ENCODE peak calls at places on chromosome 9, in four cellular contexts. U is AG08396, F is NCI-H226, E is cardiac muscle cell. D is an unnamed sample.

GRCh38 chr9:16131269-16131668 is 578.4 kb downstream of the CCDC171 start:
- DNase-seq in U (no peak), E (peak; percentile 71), F (peak; percentile 65), D (no peak)

GRCh38 chr9:97557606-97558095 is 56.2 kb downstream of the TMOD1 start:
- DNase-seq in E (peak; percentile 77), U (no peak), F (no peak), D (no peak)

GRCh38 chr9:34493972-34494535 is 28.7 kb downstream of the ENHO start:
- DNase-seq in U (peak; percentile 72), F (peak; percentile 18), E (peak; percentile 72), D (no peak)

GRCh38 chr9:24708808-24709207 is 163.1 kb upstream of the IZUMO3 start:
- DNase-seq in E (no peak), F (no peak), U (no peak), D (no peak)

GRCh38 chr9:131347376-131348020 is 46.4 kb upstream of the PRRC2B start:
- DNase-seq in U (no peak), F (no peak), E (peak; percentile 15), D (no peak)

GRCh38 chr9:20848490-20848889 is 164.4 kb downstream of the FOCAD start:
- DNase-seq in F (no peak), E (peak; percentile 19), U (no peak), D (no peak)

GRCh38 chr9:121735792-121736130 is 84.3 kb downstream of the DAB2IP start:
- DNase-seq in F (no peak), U (peak; percentile 52), E (no peak), D (no peak)

GRCh38 chr9:15189491-15189890 is 117.5 kb downstream of the TTC39B start:
- DNase-seq in F (no peak), U (no peak), E (no peak), D (no peak)

GRCh38 chr9:35859995-35860348 is 10.2 kb downstream of the OR13J1 start:
- DNase-seq in F (no peak), E (no peak), U (no peak), D (no peak)

GRCh38 chr9:135567311-135567710 is 5.8 kb downstream of the PAEP start:
- DNase-seq in E (no peak), U (no peak), F (no peak), D (no peak)

GRCh38 chr9:116494815-116495634 is 192.1 kb upstream of the TRIM32 start:
- DNase-seq in U (no peak), F (no peak), E (no peak), D (no peak)

GRCh38 chr9:99867536-99867935 is 38.9 kb upstream of the STX17 start:
- DNase-seq in F (no peak), U (no peak), E (no peak), D (no peak)

GRCh38 chr9:126411225-126411947 is 84.8 kb downstream of the MVB12B start:
- DNase-seq in F (no peak), E (no peak), U (no peak), D (peak; percentile 32)

GRCh38 chr9:85040806-85041575 is 371.5 kb downstream of the NTRK2 start:
- DNase-seq in F (no peak), E (peak; percentile 46), U (no peak), D (no peak)

GRCh38 chr9:92614763-92615441 is 55.0 kb downstream of the IPPK start:
- DNase-seq in F (no peak), U (peak; percentile 55), E (no peak), D (no peak)

GRCh38 chr9:121916008-121916407 is 177.1 kb downstream of the TTLL11 start:
- DNase-seq in E (no peak), F (no peak), U (no peak), D (no peak)

GRCh38 chr9:110765926-110766325 is 97.3 kb downstream of the MUSK start:
- DNase-seq in F (no peak), U (no peak), E (no peak), D (no peak)

GRCh38 chr9:129237804-129238203 is 59.7 kb upstream of the IER5L start:
- DNase-seq in E (no peak), U (no peak), F (no peak), D (no peak)

GRCh38 chr9:14320272-14321245 is 6.6 kb upstream of the NFIB start:
- DNase-seq in F (peak; percentile 82), E (peak; percentile 97), U (peak; percentile 50), D (no peak)

GRCh38 chr9:134243778-134244467 is 79.6 kb upstream of the RNU6ATAC start:
- DNase-seq in E (peak; percentile 21), F (no peak), U (peak; percentile 63), D (no peak)

GRCh38 chr9:86626802-86627201 is 272.6 kb upstream of the TUT7 start:
- DNase-seq in E (no peak), U (no peak), F (no peak), D (no peak)

GRCh38 chr9:120578614-120579013 is 1.4 kb downstream of the CDK5RAP2 start:
- DNase-seq in U (no peak), F (no peak), E (no peak), D (no peak)

GRCh38 chr9:90007516-90008430 is 403.0 kb downstream of the GADD45G start:
- DNase-seq in F (peak; percentile 56), E (peak; percentile 71), U (peak; percentile 64), D (no peak)

GRCh38 chr9:114035845-114036785 is 42.0 kb downstream of the AMBP start:
- DNase-seq in U (no peak), F (no peak), E (no peak), D (no peak)

D was measured in GM12892.